ENCODE peak calls at places on chromosomes 6 and 20, in seven cellular contexts. P is cardiac fibroblast, B is IMR-90, Q is breast epithelium, D is psoas muscle, A is HL-60, T is WERI-Rb-1. R is an unnamed sample.
A peak's percentile ranks its signal among the peaks of the same experiment; 100 is the strongest.

GRCh38 chr6:35491558-35492541 is 5.0 kb downstream of the TEAD3 start:
- DNase-seq in P (no peak), B (no peak), Q (no peak), D (no peak), A (no peak), T (no peak), R (no peak)

GRCh38 chr6:139905404-139906052 is 531.1 kb upstream of the CITED2 start:
- DNase-seq in P (no peak), B (no peak), Q (no peak), D (no peak), A (no peak), T (no peak), R (no peak)

GRCh38 chr6:83707829-83708545 is 914 bp downstream of the SNAP91 start:
- DNase-seq in P (peak; percentile 12), B (no peak), Q (no peak), D (no peak), A (no peak), T (peak; percentile 67), R (no peak)

GRCh38 chr6:167828325-167828956 is 1.7 kb downstream of the AFDN start:
- DNase-seq in P (no peak), B (no peak), Q (no peak), D (no peak), A (no peak), T (no peak), R (no peak)

GRCh38 chr6:74551896-74552295 is 654.0 kb downstream of the COL12A1 start:
- DNase-seq in P (peak; percentile 14), B (peak; percentile 71), Q (no peak), D (no peak), A (no peak), T (no peak), R (no peak)

GRCh38 chr20:3813758-3814581 is 6.4 kb upstream of the AP5S1 start:
- DNase-seq in P (no peak), B (no peak), Q (no peak), D (peak; percentile 27), A (no peak), T (no peak), R (no peak)

GRCh38 chr6:49966823-49967222 is 2.6 kb downstream of the DEFB113 start:
- DNase-seq in P (no peak), B (no peak), Q (no peak), D (no peak), A (no peak), T (no peak), R (no peak)

GRCh38 chr20:37526839-37527637 is 638 bp downstream of the BLCAP start:
- DNase-seq in P (peak; percentile 46), B (peak; percentile 27), Q (peak; percentile 26), D (peak; percentile 72), A (no peak), T (no peak), R (no peak)

GRCh38 chr6:155530219-155530834 is 74.7 kb upstream of the NOX3 start:
- DNase-seq in P (peak; percentile 71), B (peak; percentile 60), Q (no peak), D (no peak), A (no peak), T (peak; percentile 13), R (no peak)

GRCh38 chr6:122715725-122716124 is 63.8 kb upstream of the FABP7 start:
- DNase-seq in P (no peak), B (peak; percentile 82), Q (no peak), D (no peak), A (no peak), T (no peak), R (no peak)

GRCh38 chr6:106997392-106998257 is 23.1 kb upstream of the CD24 start:
- DNase-seq in P (peak; percentile 65), B (peak; percentile 51), Q (no peak), D (no peak), A (peak; percentile 34), T (peak; percentile 67), R (no peak)

GRCh38 chr6:156449128-156449527 is 328.1 kb upstream of the ARID1B start:
- DNase-seq in P (no peak), B (no peak), Q (peak; percentile 42), D (no peak), A (no peak), T (no peak), R (no peak)

GRCh38 chr6:11392778-11393507 is 144.6 kb upstream of the TMEM170B start:
- DNase-seq in P (no peak), B (no peak), Q (no peak), D (no peak), A (no peak), T (no peak), R (no peak)

GRCh38 chr20:34825530-34826362 is at the start of gene NCOA6:
- DNase-seq in P (peak; percentile 90), B (peak; percentile 74), Q (peak; percentile 74), D (peak; percentile 94), A (peak; percentile 72), T (peak; percentile 85), R (no peak)

GRCh38 chr6:169561665-169562064 is 140.2 kb downstream of the WDR27 start:
- DNase-seq in P (no peak), B (no peak), Q (no peak), D (no peak), A (no peak), T (no peak), R (no peak)

GRCh38 chr6:37862992-37863391 is 43.5 kb downstream of the ZFAND3 start:
- DNase-seq in P (no peak), B (peak; percentile 38), Q (no peak), D (no peak), A (no peak), T (no peak), R (no peak)

GRCh38 chr6:20409427-20409971 is 7.8 kb downstream of the E2F3 start:
- DNase-seq in P (no peak), B (no peak), Q (no peak), D (no peak), A (no peak), T (no peak), R (no peak)

GRCh38 chr6:166619912-166620311 is 7.1 kb downstream of the RPS6KA2 start:
- DNase-seq in P (peak; percentile 98), B (peak; percentile 98), Q (peak; percentile 75), D (no peak), A (no peak), T (no peak), R (peak; percentile 81)

GRCh38 chr6:36924131-36924530 is 30.4 kb upstream of the PI16 start:
- DNase-seq in P (no peak), B (peak; percentile 46), Q (no peak), D (no peak), A (no peak), T (no peak), R (no peak)

GRCh38 chr6:73985891-73986290 is 289.9 kb downstream of the CD109 start:
- DNase-seq in P (peak; percentile 23), B (no peak), Q (no peak), D (no peak), A (no peak), T (no peak), R (no peak)

GRCh38 chr20:17967595-17968365 is 814 bp downstream of the SNX5 start:
- DNase-seq in P (peak; percentile 59), B (peak; percentile 63), Q (no peak), D (no peak), A (peak; percentile 67), T (no peak), R (no peak)

GRCh38 chr6:147161253-147161973 is 42.8 kb upstream of the STXBP5 start:
- DNase-seq in P (no peak), B (no peak), Q (no peak), D (no peak), A (no peak), T (no peak), R (no peak)

GRCh38 chr6:144335914-144336313 is 50.8 kb downstream of the UTRN start:
- DNase-seq in P (no peak), B (no peak), Q (no peak), D (no peak), A (no peak), T (no peak), R (no peak)

GRCh38 chr6:144335315-144335861 is 50.3 kb downstream of the UTRN start:
- DNase-seq in P (no peak), B (no peak), Q (no peak), D (no peak), A (no peak), T (no peak), R (no peak)

GRCh38 chr6:144332177-144332576 is 47.0 kb downstream of the UTRN start:
- DNase-seq in P (no peak), B (no peak), Q (no peak), D (no peak), A (no peak), T (no peak), R (no peak)

GRCh38 chr6:144331610-144332009 is 46.5 kb downstream of the UTRN start:
- DNase-seq in P (peak; percentile 34), B (peak; percentile 93), Q (no peak), D (no peak), A (no peak), T (no peak), R (no peak)

DNA sequence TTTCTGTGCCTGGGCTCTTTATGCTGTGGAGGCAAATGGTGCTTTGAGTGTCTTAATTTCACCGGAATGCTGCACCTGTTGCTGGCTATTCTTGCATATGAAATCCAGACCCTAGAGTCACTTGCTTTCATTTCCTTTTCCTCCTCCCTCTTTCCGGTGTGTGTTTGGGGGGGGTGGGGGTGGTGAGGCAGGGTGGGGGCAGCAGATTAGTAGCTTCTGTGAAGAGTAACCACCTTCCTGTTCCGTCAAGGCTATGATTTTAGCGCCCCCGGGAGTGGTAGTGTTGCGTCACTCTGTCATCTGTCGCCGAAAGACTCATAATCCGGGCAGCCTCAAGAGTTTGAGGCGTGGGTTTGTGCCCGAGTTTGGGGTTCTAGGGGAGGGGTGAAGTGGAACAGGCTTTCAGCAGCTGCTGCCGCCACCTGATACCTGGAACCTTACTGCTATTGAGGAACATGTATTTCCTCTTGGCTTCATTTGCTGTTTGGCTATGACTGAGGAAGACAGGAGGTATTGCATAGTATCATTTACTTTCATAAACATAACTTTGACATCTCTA is 49.1 kb downstream of the UTRN start:
- DNase-seq in P (no peak), B (no peak), Q (no peak), D (peak; percentile 69), A (no peak), T (no peak), R (no peak)
- H3K4me3 ChIP-seq in P (no peak overlapping the region), B (no peak overlapping the region), Q (no peak overlapping the region), D (peak overlapping the region; percentile 58), A (peak overlapping the region; percentile 21), T (no peak overlapping the region), R (no peak overlapping the region)

GRCh38 chr6:112036088-112036637 is 17.7 kb upstream of the CCN6 start:
- DNase-seq in P (no peak), B (no peak), Q (no peak), D (no peak), A (no peak), T (no peak), R (no peak)
- TF ChIP-seq CTCF in P (no peak), B (no peak), Q (no peak), D (no peak), A (no peak), T (no peak), R (no peak)

DNA sequence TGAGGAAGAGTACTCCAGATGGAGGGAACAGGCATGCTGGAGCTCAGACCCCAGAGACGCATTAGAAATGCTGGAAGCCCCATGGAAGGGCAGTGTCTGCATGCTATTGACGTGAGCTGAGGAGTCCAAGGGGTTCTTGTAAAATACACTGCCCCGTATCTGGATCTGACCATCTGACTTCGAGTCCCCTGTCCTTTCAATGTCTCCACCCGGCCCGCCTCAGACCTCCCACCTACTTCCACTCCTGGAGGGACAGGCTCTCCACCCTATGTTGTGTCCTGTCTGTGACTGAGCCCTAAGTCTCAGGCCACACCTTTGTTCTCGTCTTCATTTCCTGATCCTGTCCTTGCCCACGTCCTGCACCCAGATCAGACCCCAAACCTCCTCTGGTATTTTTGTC is 496.3 kb downstream of the CDH26 start:
- DNase-seq in P (no peak), B (no peak), Q (no peak), D (no peak), A (no peak), T (no peak), R (no peak)
- H3K4me3 ChIP-seq in P (no peak overlapping the region), B (no peak overlapping the region), Q (no peak overlapping the region), D (no peak overlapping the region), A (no peak overlapping the region), T (no peak overlapping the region), R (no peak overlapping the region)

GRCh38 chr6:158629376-158630221 is 14.9 kb downstream of the DYNLT1 start:
- DNase-seq in P (no peak), B (no peak), Q (no peak), D (peak; percentile 78), A (no peak), T (peak; percentile 56), R (no peak)
- TF ChIP-seq CTCF in P (no peak), B (peak; percentile 14), Q (no peak), D (peak; percentile 63), A (no peak), T (peak; percentile 51), R (peak; percentile 17)

R was measured in kidney epithelial cell.